ENCODE peak calls at places on chromosomes 3 and 15, in six cellular contexts. C, X, U, G, W and S are unnamed samples.

GRCh38 chr15:69120732-69121131 is 39.7 kb upstream of the GLCE start:
- DNase-seq in C (no peak), X (no peak), U (no peak), G (no peak), W (no peak), S (no peak)

GRCh38 chr3:192887047-192887446 is 30.6 kb downstream of the MB21D2 start:
- DNase-seq in C (no peak), X (peak), U (no peak), G (no peak), W (peak), S (no peak)

GRCh38 chr3:192010490-192010889 is 549.5 kb downstream of the PYDC2 start:
- DNase-seq in C (no peak), X (no peak), U (no peak), G (no peak), W (no peak), S (no peak)

GRCh38 chr3:50502584-50503423 is 630 bp downstream of the CACNA2D2 start:
- DNase-seq in C (no peak), X (no peak), U (no peak), G (peak), W (no peak), S (no peak)

GRCh38 chr15:75669191-75669878 is 21.6 kb downstream of the SNX33 start:
- DNase-seq in C (no peak), X (peak), U (no peak), G (no peak), W (peak), S (no peak)

GRCh38 chr3:196179380-196180308 is 31.6 kb downstream of the ZDHHC19 start:
- DNase-seq in C (no peak), X (no peak), U (no peak), G (no peak), W (no peak), S (no peak)

GRCh38 chr3:41592753-41593152 is 369.1 kb downstream of the ULK4 start:
- DNase-seq in C (no peak), X (no peak), U (no peak), G (no peak), W (no peak), S (no peak)

GRCh38 chr3:147099076-147099475 is 307.3 kb downstream of the ZIC4 start:
- DNase-seq in C (no peak), X (no peak), U (no peak), G (no peak), W (no peak), S (no peak)

GRCh38 chr15:35545825-35546580 is at the start of gene DPH6:
- DNase-seq in C (peak), X (peak), U (peak), G (peak), W (peak), S (peak)

GRCh38 chr3:112642912-112643506 is 2.1 kb upstream of the CCDC80 start:
- DNase-seq in C (peak), X (peak), U (peak), G (peak), W (peak), S (peak)

GRCh38 chr15:20340331-20340811 is 201.2 kb downstream of the GOLGA6L6 start:
- DNase-seq in C (peak), X (peak), U (no peak), G (peak), W (peak), S (peak)

GRCh38 chr3:48694610-48695051 is 8.9 kb upstream of the NCKIPSD start:
- DNase-seq in C (peak), X (peak), U (peak), G (peak), W (peak), S (no peak)

GRCh38 chr3:14605070-14605469 is 46.5 kb upstream of the CCDC174 start:
- DNase-seq in C (no peak), X (no peak), U (no peak), G (no peak), W (peak), S (no peak)

GRCh38 chr15:41490355-41490754 is 3.3 kb upstream of the ITPKA start:
- DNase-seq in C (no peak), X (no peak), U (no peak), G (no peak), W (peak), S (no peak)

GRCh38 chr15:64894395-64895056 is 17.2 kb upstream of the ANKDD1A start:
- DNase-seq in C (peak), X (no peak), U (no peak), G (no peak), W (no peak), S (no peak)

GRCh38 chr15:71411538-71412482 is 296.5 kb downstream of the THSD4 start:
- DNase-seq in C (no peak), X (peak), U (peak), G (no peak), W (peak), S (no peak)

GRCh38 chr3:55609230-55610100 is 122.4 kb upstream of the WNT5A start:
- DNase-seq in C (no peak), X (no peak), U (no peak), G (no peak), W (no peak), S (no peak)

GRCh38 chr3:73955671-73956070 is 330.9 kb upstream of the PDZRN3 start:
- DNase-seq in C (no peak), X (no peak), U (no peak), G (no peak), W (no peak), S (no peak)

GRCh38 chr3:73945553-73945952 is 320.8 kb upstream of the PDZRN3 start:
- DNase-seq in C (no peak), X (no peak), U (no peak), G (no peak), W (no peak), S (no peak)

GRCh38 chr3:73954506-73954905 is 329.8 kb upstream of the PDZRN3 start:
- DNase-seq in C (no peak), X (no peak), U (no peak), G (no peak), W (no peak), S (no peak)

GRCh38 chr3:73950781-73951180 is 326.0 kb upstream of the PDZRN3 start:
- DNase-seq in C (no peak), X (no peak), U (no peak), G (no peak), W (no peak), S (no peak)
- TF ChIP-seq EP300 in C (no peak), X (no peak), U (no peak), G (no peak), W (no peak), S (no peak)

GRCh38 chr3:172277151-172277652 is 171.1 kb downstream of the GHSR start:
- DNase-seq in C (no peak), X (no peak), U (no peak), G (no peak), W (no peak), S (no peak)
- TF ChIP-seq POLR2A in C (no peak), X (no peak), U (no peak), G (no peak), W (no peak), S (no peak)

GRCh38 chr3:46946416-46946815 is 30.1 kb downstream of the CCDC12 start:
- DNase-seq in C (no peak), X (no peak), U (no peak), G (no peak), W (no peak), S (no peak)

GRCh38 chr3:46947545-46947899 is 29.0 kb downstream of the CCDC12 start:
- DNase-seq in C (no peak), X (no peak), U (no peak), G (no peak), W (no peak), S (no peak)

GRCh38 chr3:46948830-46949671 is 27.5 kb downstream of the CCDC12 start:
- DNase-seq in C (no peak), X (peak), U (no peak), G (no peak), W (peak), S (no peak)

GRCh38 chr3:46946856-46947544 is 29.5 kb downstream of the CCDC12 start:
- DNase-seq in C (no peak), X (peak), U (no peak), G (no peak), W (no peak), S (no peak)

GRCh38 chr3:46947981-46948791 is 28.4 kb downstream of the CCDC12 start:
- DNase-seq in C (no peak), X (peak), U (no peak), G (no peak), W (peak), S (no peak)
- TF ChIP-seq EP300 in C (no peak), X (peak), U (no peak), G (no peak), W (peak), S (no peak)

GRCh38 chr15:92880796-92881569 is 19.1 kb upstream of the CHD2 start:
- DNase-seq in C (no peak), X (no peak), U (no peak), G (peak), W (no peak), S (no peak)
- TF ChIP-seq POLR2A in C (no peak), X (no peak), U (no peak), G (peak), W (no peak), S (no peak)

GRCh38 chr15:29196306-29196705 is 73.3 kb downstream of the NSMCE3 start:
- DNase-seq in C (no peak), X (no peak), U (no peak), G (no peak), W (no peak), S (no peak)
- TF ChIP-seq EP300 in C (no peak), X (no peak), U (no peak), G (no peak), W (no peak), S (no peak)